ENCODE peak calls at places on chromosome 15, in eight cellular contexts. U is activated CD4-positive, alpha-beta memory T cell treated with anti-CD3 and anti-CD28 coated beads, Interleukin-2, amount 10 ng/mL, durations not matched to agents 7 days and 5 days; A is M059J; V is cardiac fibroblast; Y is stimulated activated CD4-positive, alpha-beta T cell treated with anti-CD3 and anti-CD28 coated beads, Interleukin-1b, Interleukin-23, amount 100 ng/mL, for 1 hour; E is naive thymus-derived CD8-positive, alpha-beta T cell; R is astrocyte; N is right cardiac atrium. B is an unnamed sample.

GRCh38 chr15:30065025-30065801 is 17.5 kb upstream of the GOLGA8J start:
- DNase-seq in U (no peak), A (peak; percentile 94), V (peak; percentile 83), Y (no peak), E (no peak), R (peak; percentile 93), N (no peak), B (no peak)

GRCh38 chr15:71970435-71970834 is 147.5 kb downstream of the MYO9A start:
- DNase-seq in U (no peak), A (no peak), V (no peak), Y (no peak), E (no peak), R (no peak), N (no peak), B (no peak)

GRCh38 chr15:48437178-48437577 is 105.9 kb downstream of the DUT start:
- DNase-seq in U (no peak), A (peak; percentile 21), V (peak; percentile 69), Y (no peak), E (no peak), R (peak; percentile 96), N (no peak), B (no peak)

GRCh38 chr15:79050977-79051376 is 39.6 kb downstream of the RASGRF1 start:
- DNase-seq in U (no peak), A (no peak), V (no peak), Y (no peak), E (no peak), R (no peak), N (no peak), B (no peak)

GRCh38 chr15:29802411-29802810 is 19.9 kb downstream of the TJP1 start:
- DNase-seq in U (no peak), A (no peak), V (no peak), Y (no peak), E (no peak), R (no peak), N (no peak), B (no peak)

GRCh38 chr15:56984681-56985515 is 66.5 kb downstream of the TCF12 start:
- DNase-seq in U (no peak), A (peak; percentile 60), V (peak; percentile 64), Y (no peak), E (no peak), R (peak; percentile 48), N (no peak), B (peak; percentile 39)

GRCh38 chr15:28903555-28903954 is 17.8 kb downstream of the APBA2 start:
- DNase-seq in U (no peak), A (no peak), V (no peak), Y (no peak), E (no peak), R (no peak), N (no peak), B (no peak)

GRCh38 chr15:96209285-96209735 is 121.2 kb upstream of the NR2F2 start:
- DNase-seq in U (no peak), A (no peak), V (no peak), Y (no peak), E (no peak), R (no peak), N (no peak), B (no peak)

GRCh38 chr15:53072077-53072476 is 281.9 kb upstream of the ONECUT1 start:
- DNase-seq in U (peak; percentile 21), A (peak; percentile 67), V (peak; percentile 74), Y (no peak), E (no peak), R (peak; percentile 45), N (no peak), B (peak; percentile 20)